ENCODE peak calls at places on chromosomes 11 and 22, in eight cellular contexts. R is gastrocnemius medialis, Q is prostate gland, F is Peyer's patch, D is GM13977, U is neural crest cell, T is lower leg skin, Z is brain microvascular endothelial cell. Y is an unnamed sample.

GRCh38 chr11:68994891-68995280 is 14.1 kb upstream of the MRGPRD start:
- DNase-seq in Z (no peak), T (no peak), R (no peak), Q (no peak), F (no peak), D (no peak), U (no peak), Y (no peak)

GRCh38 chr11:32244453-32244852 is 153.6 kb downstream of the RCN1 start:
- DNase-seq in R (no peak), T (no peak), Q (no peak), U (no peak), Z (no peak), D (no peak), F (no peak), Y (no peak)

GRCh38 chr11:93767018-93767417 is 17.1 kb upstream of the MED17 start:
- DNase-seq in R (no peak), U (no peak), T (no peak), F (no peak), Z (no peak), Q (no peak), D (no peak), Y (no peak)

GRCh38 chr11:42465613-42466012 is 846.2 kb upstream of the API5 start:
- DNase-seq in T (no peak), Q (no peak), D (no peak), R (no peak), Z (no peak), U (no peak), F (no peak), Y (no peak)

GRCh38 chr11:45669146-45669545 is 3.7 kb upstream of the CHST1 start:
- DNase-seq in R (no peak), T (no peak), Q (no peak), U (no peak), F (no peak), Z (no peak), D (no peak), Y (no peak)

GRCh38 chr11:118911880-118912741 is 13.6 kb downstream of the BCL9L start:
- DNase-seq in Q (peak), T (peak), U (no peak), F (no peak), R (peak), D (no peak), Z (peak), Y (peak)

GRCh38 chr22:44023404-44024287 is 456 bp upstream of the PARVB start:
- DNase-seq in U (peak), Z (no peak), F (peak), T (no peak), D (peak), R (peak), Q (no peak), Y (peak)

GRCh38 chr11:117146521-117146920 is 2.4 kb downstream of the PAFAH1B2 start:
- DNase-seq in R (no peak), Z (peak), Q (no peak), U (no peak), D (no peak), F (no peak), T (no peak), Y (no peak)

GRCh38 chr22:32103648-32104326 is 55.3 kb downstream of the C22orf42 start:
- DNase-seq in F (no peak), Z (no peak), T (no peak), R (no peak), D (no peak), U (no peak), Q (no peak), Y (no peak)

GRCh38 chr22:23531966-23532735 is 47.9 kb downstream of the IGLL1 start:
- DNase-seq in R (no peak), Z (no peak), T (no peak), D (no peak), Q (no peak), F (no peak), U (no peak), Y (no peak)

GRCh38 chr22:30026751-30027150 is 53.5 kb upstream of the HORMAD2 start:
- DNase-seq in T (peak), R (no peak), U (no peak), Q (no peak), F (no peak), Z (no peak), D (no peak), Y (no peak)

GRCh38 chr11:11608783-11609232 is 13.0 kb downstream of the GALNT18 start:
- DNase-seq in T (no peak), D (no peak), F (no peak), U (no peak), Q (no peak), R (no peak), Z (no peak), Y (no peak)

GRCh38 chr11:108872781-108873291 is 208.0 kb downstream of the DDX10 start:
- DNase-seq in Z (no peak), Q (no peak), U (no peak), D (no peak), F (no peak), R (no peak), T (no peak), Y (no peak)

GRCh38 chr11:130609121-130610035 is 160.9 kb downstream of the ADAMTS15 start:
- DNase-seq in Z (peak), T (peak), R (peak), F (peak), U (no peak), Q (no peak), D (no peak), Y (no peak)

GRCh38 chr11:130388607-130389205 is 39.7 kb downstream of the ADAMTS8 start:
- DNase-seq in T (no peak), U (no peak), Q (no peak), R (no peak), Z (no peak), D (no peak), F (no peak), Y (no peak)

GRCh38 chr11:2099523-2100316 is 39.5 kb downstream of the IGF2 start:
- DNase-seq in F (no peak), T (no peak), Z (no peak), Q (peak), R (no peak), U (no peak), D (no peak), Y (no peak)

GRCh38 chr11:3109921-3110706 is 52.9 kb upstream of the CARS1 start:
- DNase-seq in T (peak), Q (peak), D (peak), Z (no peak), U (no peak), F (no peak), R (peak), Y (peak)

GRCh38 chr11:69089258-69089657 is 40.5 kb downstream of the TPCN2 start:
- DNase-seq in U (no peak), D (no peak), Z (peak), Q (no peak), F (no peak), T (no peak), R (peak), Y (no peak)

GRCh38 chr11:76782526-76783293 is 446 bp upstream of the TSKU start:
- DNase-seq in R (peak), U (peak), T (peak), Q (peak), D (peak), Z (peak), F (peak), Y (peak)

GRCh38 chr22:38937036-38937435 is 20.4 kb upstream of the APOBEC3A start:
- DNase-seq in Q (no peak), D (no peak), F (no peak), T (peak), U (no peak), R (no peak), Z (no peak), Y (no peak)

GRCh38 chr11:10080134-10080533 is 213.9 kb downstream of the SBF2 start:
- DNase-seq in R (no peak), U (no peak), D (no peak), Z (no peak), Q (no peak), T (no peak), F (no peak), Y (no peak)
- TF ChIP-seq CTCF in R (no peak), U (no peak), D (no peak), Z (no peak), Q (no peak), T (no peak), F (no peak), Y (no peak)

GRCh38 chr11:35006389-35007128 is 90.1 kb downstream of the PDHX start:
- DNase-seq in Q (no peak), T (no peak), Z (no peak), D (peak), U (no peak), R (no peak), F (no peak), Y (no peak)
- TF ChIP-seq CTCF in Q (no peak), T (no peak), Z (no peak), D (no peak), U (no peak), R (no peak), F (no peak), Y (no peak)

GRCh38 chr11:66313321-66314185 is 3.3 kb downstream of the CD248 start:
- DNase-seq in Q (no peak), R (no peak), Z (no peak), U (no peak), T (peak), F (no peak), D (no peak), Y (no peak)
- TF ChIP-seq CTCF in Q (no peak), R (no peak), Z (peak), U (peak), T (no peak), F (no peak), D (no peak), Y (peak)

GRCh38 chr22:36948273-36949055 is 35.0 kb downstream of the CSF2RB start:
- DNase-seq in D (no peak), R (no peak), Q (no peak), T (peak), Z (peak), U (no peak), F (no peak), Y (no peak)

GRCh38 chr22:36951746-36952145 is 38.3 kb downstream of the CSF2RB start:
- DNase-seq in T (no peak), Z (no peak), F (no peak), R (no peak), Q (no peak), U (no peak), D (no peak), Y (no peak)

GRCh38 chr22:36950797-36951590 is 37.6 kb downstream of the CSF2RB start:
- DNase-seq in Q (no peak), D (no peak), F (no peak), U (no peak), R (no peak), T (no peak), Z (no peak), Y (no peak)

GRCh38 chr22:36942561-36942960 is 29.1 kb downstream of the CSF2RB start:
- DNase-seq in U (no peak), Z (no peak), Q (no peak), T (no peak), F (no peak), D (no peak), R (no peak), Y (no peak)

DNA sequence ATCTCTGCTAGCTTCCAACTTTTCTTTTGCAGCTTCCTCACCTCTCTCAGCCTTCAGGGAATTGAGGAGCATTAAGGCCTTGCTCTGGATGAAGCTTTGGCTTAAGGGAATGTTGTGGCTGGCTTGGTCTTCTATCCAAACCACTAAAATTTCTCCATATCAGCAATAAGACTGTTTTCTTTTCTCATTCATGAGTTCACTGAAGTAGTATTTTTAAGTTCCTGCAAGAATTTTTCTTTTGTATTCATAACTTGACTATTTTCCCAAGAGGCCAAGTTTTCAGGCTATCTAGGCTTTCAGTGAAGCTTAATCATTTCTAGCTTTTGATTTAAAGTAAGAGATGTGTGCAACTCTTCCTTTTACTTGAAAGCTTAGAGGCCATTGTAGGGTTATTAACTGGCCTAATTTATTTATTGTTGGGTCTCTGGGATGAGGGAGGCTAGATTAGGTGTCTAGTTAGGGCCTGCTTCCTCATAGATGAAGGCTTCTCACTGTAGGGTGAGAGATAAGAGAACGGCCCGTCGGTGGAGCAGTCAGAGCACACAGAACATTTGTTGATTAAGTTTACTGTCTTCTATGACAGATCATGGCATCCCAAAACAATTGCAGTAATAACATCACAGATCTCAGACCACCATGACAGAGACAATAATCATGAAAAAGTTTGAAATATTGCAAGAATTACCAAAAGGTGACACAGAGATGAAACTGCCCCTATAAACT is 33.2 kb downstream of the CSF2RB start:
- DNase-seq in U (no peak), Q (no peak), R (no peak), T (no peak), D (no peak), F (no peak), Z (no peak), Y (no peak)
- TF ChIP-seq CTCF in U (no peak), Q (no peak), R (no peak), T (no peak), D (peak), F (peak), Z (peak), Y (no peak)

GRCh38 chr11:18773104-18773503 is 18.5 kb downstream of the PTPN5 start:
- DNase-seq in U (no peak), T (no peak), Q (no peak), D (no peak), F (no peak), Z (no peak), R (no peak), Y (no peak)

GRCh38 chr11:18774801-18775200 is 16.8 kb downstream of the PTPN5 start:
- DNase-seq in Z (no peak), T (no peak), D (no peak), F (no peak), R (no peak), Q (no peak), U (no peak), Y (no peak)

GRCh38 chr11:18773681-18774080 is 17.9 kb downstream of the PTPN5 start:
- DNase-seq in F (no peak), U (no peak), Z (no peak), Q (no peak), T (no peak), R (no peak), D (no peak), Y (no peak)

GRCh38 chr11:18776324-18776723 is 15.3 kb downstream of the PTPN5 start:
- DNase-seq in Z (no peak), R (no peak), F (no peak), D (no peak), U (no peak), Q (no peak), T (no peak), Y (no peak)

GRCh38 chr11:18775492-18776292 is 15.9 kb downstream of the PTPN5 start:
- DNase-seq in D (peak), Z (peak), Q (peak), R (no peak), U (peak), F (peak), T (no peak), Y (peak)
- TF ChIP-seq CTCF in D (peak), Z (peak), Q (peak), R (no peak), U (peak), F (peak), T (no peak), Y (peak)

GRCh38 chr22:26336773-26337172 is 92.3 kb upstream of the ASPHD2 start:
- DNase-seq in U (no peak), D (no peak), R (no peak), F (no peak), Q (no peak), Z (no peak), T (no peak), Y (no peak)
- TF ChIP-seq CTCF in U (no peak), D (no peak), R (no peak), F (no peak), Q (no peak), Z (no peak), T (no peak), Y (no peak)

Y was measured in glutamatergic neuron.